ENCODE peak calls at places on chromosome 17, in ten cellular contexts. J, T, G, F, A, D, U, K, Q and Y are unnamed samples.

GRCh38 chr17:15262291-15263205 is 2.6 kb downstream of the PMP22 start:
- DNase-seq in T (no peak), D (peak), K (peak), J (peak), U (peak), G (peak), F (peak), A (peak), Q (no peak), Y (peak)

GRCh38 chr17:32658470-32659418 is 172.0 kb downstream of the CDK5R1 start:
- DNase-seq in G (no peak), K (no peak), Q (no peak), U (no peak), T (no peak), A (no peak), F (no peak), D (no peak), J (no peak), Y (no peak)

GRCh38 chr17:6712854-6713129 is 377 bp downstream of the SLC13A5 start:
- DNase-seq in G (no peak), D (no peak), U (no peak), K (no peak), A (no peak), T (no peak), F (no peak), Q (no peak), J (no peak), Y (no peak)

GRCh38 chr17:59627269-59627668 is 7.6 kb downstream of the CLTC start:
- DNase-seq in F (no peak), K (no peak), J (no peak), G (peak), T (no peak), D (no peak), U (no peak), A (no peak), Q (no peak), Y (no peak)

GRCh38 chr17:82534401-82534812 is 14.9 kb downstream of the FOXK2 start:
- DNase-seq in J (no peak), G (no peak), K (no peak), T (no peak), D (no peak), F (no peak), A (peak), U (no peak), Q (no peak), Y (no peak)

GRCh38 chr17:48757524-48757961 is 29.0 kb upstream of the HOXB13 start:
- DNase-seq in G (no peak), K (no peak), F (no peak), J (no peak), Q (no peak), A (no peak), D (no peak), U (peak), T (no peak), Y (no peak)

GRCh38 chr17:73686961-73687360 is 42.7 kb upstream of the SDK2 start:
- DNase-seq in K (peak), A (no peak), T (no peak), U (no peak), J (no peak), G (no peak), Q (no peak), F (no peak), D (no peak), Y (no peak)

GRCh38 chr17:62703776-62704380 is 76.4 kb downstream of the MRC2 start:
- DNase-seq in D (no peak), G (peak), K (peak), Q (no peak), J (peak), T (peak), U (no peak), A (peak), F (peak), Y (peak)

GRCh38 chr17:14525551-14526455 is 224.9 kb downstream of the HS3ST3B1 start:
- DNase-seq in Q (no peak), U (no peak), K (no peak), F (no peak), A (no peak), T (no peak), D (no peak), J (no peak), G (no peak), Y (no peak)

GRCh38 chr17:35432176-35433074 is at the start of gene SLFN12:
- DNase-seq in U (peak), G (peak), T (peak), A (no peak), Q (no peak), J (no peak), K (no peak), F (peak), D (no peak), Y (no peak)

GRCh38 chr17:11272191-11272590 is 31.2 kb downstream of the SHISA6 start:
- DNase-seq in F (no peak), K (no peak), J (no peak), U (no peak), T (no peak), D (no peak), Q (no peak), A (no peak), G (no peak), Y (no peak)

GRCh38 chr17:11644265-11645212 is 46.3 kb downstream of the DNAH9 start:
- DNase-seq in D (peak), K (no peak), Q (peak), A (peak), F (peak), U (no peak), T (peak), G (peak), J (peak), Y (peak)

GRCh38 chr17:7328840-7329359 is at the start of gene NEURL4:
- DNase-seq in J (no peak), U (no peak), D (no peak), T (no peak), Q (no peak), A (no peak), F (no peak), K (no peak), G (no peak), Y (peak)

GRCh38 chr17:34071891-34072420 is 183.1 kb upstream of the CCL2 start:
- DNase-seq in T (no peak), K (no peak), U (no peak), A (no peak), D (no peak), G (no peak), J (no peak), Q (no peak), F (no peak), Y (no peak)

GRCh38 chr17:34579979-34580684 is 750 bp downstream of the TMEM132E start:
- DNase-seq in G (no peak), A (peak), Q (no peak), K (no peak), J (no peak), D (no peak), T (no peak), U (no peak), F (no peak), Y (no peak)

GRCh38 chr17:63446981-63447687 is 1.0 kb upstream of the CYB561 start:
- DNase-seq in Q (no peak), T (peak), F (peak), K (no peak), D (no peak), A (peak), J (no peak), U (no peak), G (no peak), Y (no peak)

GRCh38 chr17:73743802-73744201 is 99.6 kb upstream of the SDK2 start:
- DNase-seq in G (no peak), T (no peak), D (no peak), U (no peak), Q (no peak), J (no peak), F (no peak), A (no peak), K (no peak), Y (no peak)

GRCh38 chr17:73497721-73498120 is 146.5 kb downstream of the SDK2 start:
- DNase-seq in J (no peak), G (no peak), Q (no peak), K (no peak), T (no peak), A (no peak), F (no peak), D (no peak), U (no peak), Y (no peak)

GRCh38 chr17:64148017-64148631 is 18.2 kb upstream of the ERN1 start:
- DNase-seq in K (no peak), J (no peak), G (no peak), F (no peak), D (no peak), U (no peak), T (no peak), Q (peak), A (peak), Y (no peak)

GRCh38 chr17:32894245-32894644 is 17.3 kb upstream of the MYO1D start:
- DNase-seq in A (no peak), U (no peak), Q (no peak), J (no peak), G (no peak), K (no peak), F (no peak), T (no peak), D (no peak), Y (no peak)

GRCh38 chr17:27762527-27763305 is 37.6 kb downstream of the NOS2 start:
- DNase-seq in T (peak), F (no peak), K (no peak), J (no peak), D (no peak), U (no peak), G (peak), Q (no peak), A (no peak), Y (peak)

GRCh38 chr17:39662551-39663339 is 2.4 kb upstream of the TCAP start:
- DNase-seq in F (peak), Q (no peak), D (no peak), U (no peak), T (no peak), J (no peak), G (no peak), K (no peak), A (no peak), Y (no peak)

GRCh38 chr17:81364278-81365147 is 30.7 kb upstream of the BAHCC1 start:
- DNase-seq in F (peak), Q (no peak), K (no peak), D (no peak), A (no peak), G (no peak), U (no peak), J (no peak), T (no peak), Y (no peak)

GRCh38 chr17:30158896-30159625 is 42.4 kb downstream of the NSRP1 start:
- DNase-seq in A (no peak), F (no peak), D (no peak), J (no peak), Q (no peak), K (no peak), T (no peak), G (no peak), U (no peak), Y (no peak)

GRCh38 chr17:56108811-56109284 is 44.4 kb upstream of the ANKFN1 start:
- DNase-seq in J (no peak), G (no peak), D (no peak), T (no peak), A (no peak), Q (peak), K (no peak), U (no peak), F (no peak), Y (no peak)

GRCh38 chr17:47099987-47100711 is 88.9 kb downstream of the CDC27 start:
- DNase-seq in F (peak), Q (peak), G (peak), K (peak), J (peak), T (peak), A (peak), U (peak), D (peak), Y (peak)

GRCh38 chr17:2416010-2416734 is 15.3 kb upstream of the MNT start:
- DNase-seq in J (peak), T (peak), D (peak), U (peak), A (peak), G (peak), F (peak), K (peak), Q (peak), Y (peak)

GRCh38 chr17:50149425-50150353 is 788 bp downstream of the PPP1R9B start:
- DNase-seq in D (no peak), K (no peak), T (peak), U (no peak), G (peak), A (peak), J (no peak), F (peak), Q (no peak), Y (peak)
- TF ChIP-seq CTCF in D (no peak), K (no peak), T (peak), U (no peak), G (no peak), A (no peak), J (no peak), F (peak), Q (peak), Y (no peak)

GRCh38 chr17:13393841-13394710 is 207.7 kb downstream of the HS3ST3A1 start:
- DNase-seq in U (peak), D (no peak), G (peak), T (no peak), Q (no peak), A (no peak), F (no peak), J (no peak), K (no peak), Y (no peak)
- TF ChIP-seq CTCF in U (no peak), D (no peak), G (no peak), T (no peak), Q (no peak), A (no peak), F (no peak), J (no peak), K (no peak), Y (no peak)

GRCh38 chr17:688100-688989 is 26.3 kb downstream of the VPS53 start:
- DNase-seq in A (peak), F (peak), U (no peak), G (peak), Q (peak), J (no peak), T (no peak), D (no peak), K (no peak), Y (no peak)
- TF ChIP-seq CTCF in A (peak), F (peak), U (peak), G (peak), Q (peak), J (no peak), T (peak), D (no peak), K (peak), Y (peak)

GRCh38 chr17:75393523-75394331 is 11.8 kb downstream of the GRB2 start:
- DNase-seq in Q (peak), T (peak), D (peak), U (peak), A (peak), K (peak), G (peak), J (peak), F (peak), Y (peak)
- TF ChIP-seq CTCF in Q (peak), T (no peak), D (peak), U (peak), A (no peak), K (no peak), G (no peak), J (no peak), F (peak), Y (no peak)

DNA sequence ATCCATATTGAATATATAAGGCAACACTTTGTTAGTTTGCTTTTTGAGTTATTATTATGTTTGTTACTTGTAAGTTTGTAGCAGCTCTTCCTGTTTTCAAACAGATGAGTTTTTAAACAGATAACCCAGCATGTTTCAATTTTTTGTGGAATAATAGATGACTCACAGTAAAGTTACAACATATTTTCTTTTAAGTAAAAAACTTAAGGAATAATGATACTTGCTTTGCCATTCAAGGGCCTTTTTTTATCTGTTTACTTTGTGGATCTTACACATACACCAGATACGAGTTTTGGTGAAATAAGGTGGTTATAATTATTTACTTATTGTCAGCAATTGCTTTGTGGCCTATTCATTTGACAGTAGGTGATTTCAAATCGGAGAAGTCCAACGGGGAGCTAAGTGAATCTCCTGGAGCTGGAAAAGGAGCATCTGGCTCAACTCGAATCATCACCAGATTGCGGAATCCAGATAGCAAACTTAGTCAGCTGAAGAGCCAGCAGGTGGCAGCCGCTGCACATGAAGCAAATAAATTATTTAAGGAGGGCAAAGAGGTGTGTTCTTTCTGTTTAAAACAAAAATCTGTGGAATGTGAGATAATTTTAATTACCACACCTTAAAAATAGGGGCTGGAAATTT is 66.3 kb downstream of the BPTF start:
- DNase-seq in K (no peak), F (peak), J (no peak), G (peak), T (no peak), Q (no peak), U (peak), D (no peak), A (peak), Y (no peak)
- TF ChIP-seq CTCF in K (peak), F (peak), J (no peak), G (peak), T (no peak), Q (peak), U (peak), D (no peak), A (peak), Y (peak)

DNA sequence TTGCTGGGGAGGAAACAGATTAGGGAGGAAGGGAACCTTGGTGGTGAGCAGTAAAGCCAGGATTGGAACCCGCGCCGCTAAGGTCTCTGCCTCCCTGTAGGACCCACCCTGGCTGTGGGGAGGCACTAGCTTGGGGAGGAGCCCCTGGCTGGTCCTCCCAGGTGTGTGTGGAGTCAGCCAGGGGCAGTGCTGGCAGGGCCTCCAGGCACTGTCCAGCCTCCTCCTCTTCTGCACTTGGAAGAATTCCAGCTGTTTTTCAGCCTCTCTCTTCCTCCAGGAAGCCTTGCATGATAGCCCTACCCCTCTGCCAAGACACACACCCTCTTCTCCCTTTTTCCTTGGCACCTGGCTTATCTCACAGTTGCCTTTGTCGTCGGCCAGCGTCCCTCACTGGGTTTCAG is 34.8 kb downstream of the TMEM235 start:
- DNase-seq in U (no peak), K (no peak), G (no peak), A (no peak), T (no peak), F (no peak), D (no peak), J (no peak), Q (no peak), Y (no peak)
- TF ChIP-seq CTCF in U (no peak), K (no peak), G (no peak), A (no peak), T (no peak), F (no peak), D (no peak), J (no peak), Q (no peak), Y (no peak)

DNA sequence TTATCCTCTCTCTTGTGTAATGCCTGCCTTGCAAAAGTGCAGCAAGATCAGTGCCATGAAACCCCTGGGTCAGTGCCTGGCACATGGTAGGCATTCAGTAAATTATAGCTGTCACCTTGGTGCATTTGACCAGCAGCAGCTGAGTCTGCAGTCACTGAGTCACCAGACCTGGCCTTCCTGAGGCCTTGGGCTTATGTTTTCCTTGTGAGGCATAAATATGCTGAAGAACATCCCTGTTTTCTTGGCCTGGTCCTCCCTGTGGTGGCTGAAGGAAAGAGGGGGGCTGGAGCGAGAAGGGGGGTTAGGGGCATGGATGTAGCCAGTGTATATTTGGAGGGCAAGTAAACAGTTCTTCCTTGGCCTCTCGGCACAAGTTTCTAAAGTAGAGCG is 26.4 kb downstream of the EPN2 start:
- DNase-seq in J (no peak), T (no peak), A (no peak), K (no peak), U (no peak), Q (no peak), D (peak), F (no peak), G (peak), Y (no peak)
- TF ChIP-seq CTCF in J (no peak), T (no peak), A (no peak), K (no peak), U (no peak), Q (no peak), D (no peak), F (no peak), G (no peak), Y (no peak)

GRCh38 chr17:44877121-44877520 is 22.1 kb downstream of the EFTUD2 start:
- DNase-seq in T (no peak), Q (no peak), F (no peak), U (no peak), A (no peak), D (no peak), K (no peak), G (no peak), J (no peak), Y (no peak)

GRCh38 chr17:44875761-44876160 is 23.5 kb downstream of the EFTUD2 start:
- DNase-seq in Q (no peak), D (no peak), K (no peak), G (no peak), J (no peak), A (no peak), T (no peak), F (no peak), U (no peak), Y (no peak)

GRCh38 chr17:44881145-44881544 is 18.1 kb downstream of the EFTUD2 start:
- DNase-seq in F (no peak), A (no peak), Q (no peak), K (no peak), U (no peak), J (no peak), T (no peak), D (no peak), G (no peak), Y (no peak)

DNA sequence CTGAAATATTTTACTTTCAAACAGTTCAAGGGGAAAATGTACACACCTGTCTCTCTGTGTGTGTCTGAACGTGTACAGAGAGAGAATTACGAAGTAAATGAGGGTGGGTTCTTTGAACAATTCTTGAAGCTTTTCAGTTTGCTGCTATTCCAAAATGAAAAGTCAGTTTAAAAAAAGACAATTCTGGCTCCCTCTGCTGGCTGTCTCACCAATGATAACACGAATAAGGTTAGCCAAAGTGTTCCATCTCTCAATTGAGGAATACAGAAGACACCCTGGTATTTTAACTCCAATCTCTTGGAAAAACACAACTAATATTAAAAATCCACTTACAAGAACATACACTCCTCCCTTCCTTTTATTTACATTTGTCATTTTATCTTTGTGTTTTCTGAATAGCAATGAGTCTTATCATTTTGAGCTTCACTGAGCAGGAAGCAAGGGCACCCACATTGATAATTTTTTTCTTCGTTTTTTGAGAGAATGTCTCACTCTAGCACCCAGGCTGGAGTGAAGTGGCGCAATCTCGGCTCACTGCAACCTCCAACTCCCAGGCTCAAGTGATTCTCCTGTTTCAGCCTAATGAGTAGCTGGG is 20.5 kb downstream of the EFTUD2 start:
- DNase-seq in T (peak), F (no peak), D (no peak), Q (peak), U (no peak), J (no peak), A (peak), G (peak), K (no peak), Y (no peak)
- TF ChIP-seq CTCF in T (peak), F (peak), D (peak), Q (peak), U (peak), J (peak), A (peak), G (peak), K (peak), Y (peak)

GRCh38 chr17:57415737-57416354 is 159.5 kb downstream of the MSI2 start:
- DNase-seq in A (no peak), U (no peak), J (no peak), D (no peak), Q (no peak), F (no peak), K (no peak), G (no peak), T (no peak), Y (no peak)
- TF ChIP-seq CTCF in A (no peak), U (no peak), J (no peak), D (no peak), Q (no peak), F (no peak), K (no peak), G (no peak), T (no peak), Y (no peak)

GRCh38 chr17:16463341-16464000 is 28.5 kb downstream of the LRRC75A start:
- DNase-seq in Q (no peak), J (no peak), U (peak), T (no peak), K (no peak), D (no peak), F (peak), G (peak), A (peak), Y (no peak)
- TF ChIP-seq CTCF in Q (no peak), J (no peak), U (peak), T (no peak), K (peak), D (peak), F (peak), G (peak), A (peak), Y (peak)